ENCODE peak calls at places on chromosomes 3 and 15, in ten cellular contexts. I is HCT116, O is mammary epithelial cell, Y is H1, T is PC-3, P is neuronal stem cell, E is A549, G is MM.1S, H is neural progenitor cell, A is IMR-90. N is an unnamed sample.

GRCh38 chr3:71225285-71225684 is 358.2 kb downstream of the FOXP1 start:
- DNase-seq in I (no peak), O (no peak), Y (no peak), T (no peak), P (no peak), E (no peak), G (no peak), H (no peak), A (peak), N (no peak)

GRCh38 chr3:190586631-190587000 is 72.7 kb downstream of the IL1RAP start:
- DNase-seq in I (peak), O (peak), Y (no peak), T (peak), P (no peak), E (peak), G (no peak), H (no peak), A (peak), N (peak)

GRCh38 chr3:177550667-177551066 is 353.4 kb upstream of the TBL1XR1 start:
- DNase-seq in I (no peak), O (no peak), Y (no peak), T (no peak), P (no peak), E (no peak), G (no peak), H (no peak), A (no peak), N (no peak)

GRCh38 chr15:57227181-57227580 is 149.1 kb upstream of the CGNL1 start:
- DNase-seq in I (no peak), O (no peak), Y (no peak), T (no peak), P (peak), E (no peak), G (no peak), H (peak), A (no peak), N (peak)

GRCh38 chr3:11734-12133 is 184.8 kb upstream of the CHL1 start:
- DNase-seq in I (no peak), O (no peak), Y (no peak), T (no peak), P (no peak), E (peak), G (no peak), H (peak), A (no peak), N (peak)

GRCh38 chr3:194806991-194807685 is 121.5 kb downstream of the FAM43A start:
- DNase-seq in I (no peak), O (peak), Y (no peak), T (no peak), P (no peak), E (no peak), G (no peak), H (no peak), A (peak), N (no peak)

GRCh38 chr15:26243382-26243781 is 380.3 kb upstream of the ATP10A start:
- DNase-seq in I (no peak), O (no peak), Y (no peak), T (no peak), P (no peak), E (no peak), G (no peak), H (no peak), A (no peak), N (no peak)

GRCh38 chr3:193829781-193830180 is 236.8 kb downstream of the OPA1 start:
- DNase-seq in I (peak), O (peak), Y (no peak), T (peak), P (no peak), E (no peak), G (no peak), H (no peak), A (peak), N (peak)

GRCh38 chr3:46935168-46935858 is 41.2 kb downstream of the CCDC12 start:
- DNase-seq in I (peak), O (peak), Y (peak), T (peak), P (peak), E (peak), G (no peak), H (peak), A (peak), N (peak)

GRCh38 chr3:184566441-184567414 is 5.1 kb downstream of the EPHB3 start:
- DNase-seq in I (no peak), O (peak), Y (no peak), T (peak), P (no peak), E (no peak), G (no peak), H (no peak), A (no peak), N (no peak)

GRCh38 chr3:146589899-146590508 is 15.1 kb downstream of the PLSCR5 start:
- DNase-seq in I (peak), O (peak), Y (no peak), T (peak), P (no peak), E (peak), G (peak), H (peak), A (peak), N (peak)

GRCh38 chr3:53764376-53764775 is 81.8 kb downstream of the CHDH start:
- DNase-seq in I (no peak), O (no peak), Y (no peak), T (no peak), P (no peak), E (no peak), G (no peak), H (no peak), A (no peak), N (no peak)

GRCh38 chr3:29389362-29389761 is 108.5 kb downstream of the RBMS3 start:
- DNase-seq in I (no peak), O (no peak), Y (no peak), T (no peak), P (no peak), E (no peak), G (no peak), H (no peak), A (no peak), N (no peak)

GRCh38 chr3:101813817-101814440 is 34.9 kb downstream of the NXPE3 start:
- DNase-seq in I (peak), O (no peak), Y (no peak), T (peak), P (no peak), E (peak), G (no peak), H (no peak), A (peak), N (no peak)

GRCh38 chr3:52039426-52039825 is 16.9 kb downstream of the DUSP7 start:
- DNase-seq in I (no peak), O (no peak), Y (no peak), T (no peak), P (no peak), E (no peak), G (no peak), H (no peak), A (no peak), N (no peak)

GRCh38 chr3:195394700-195395099 is 48.1 kb downstream of the ACAP2 start:
- DNase-seq in I (no peak), O (no peak), Y (no peak), T (no peak), P (no peak), E (no peak), G (no peak), H (peak), A (peak), N (peak)

GRCh38 chr3:46386206-46386605 is 15.5 kb downstream of the CCR5 start:
- DNase-seq in I (peak), O (peak), Y (no peak), T (peak), P (no peak), E (no peak), G (peak), H (no peak), A (peak), N (peak)

GRCh38 chr15:33699691-33700447 is 268.4 kb upstream of the CHRM5 start:
- DNase-seq in I (no peak), O (no peak), Y (no peak), T (peak), P (no peak), E (no peak), G (no peak), H (peak), A (peak), N (peak)

GRCh38 chr3:4394048-4394447 is 73.0 kb downstream of the SUMF1 start:
- DNase-seq in I (no peak), O (no peak), Y (no peak), T (no peak), P (no peak), E (no peak), G (no peak), H (no peak), A (peak), N (peak)

GRCh38 chr3:51968175-51968681 is 974 bp upstream of the PCBP4 start:
- DNase-seq in I (no peak), O (no peak), Y (no peak), T (no peak), P (peak), E (no peak), G (no peak), H (peak), A (peak), N (no peak)

GRCh38 chr3:50551293-50552057 is 16.1 kb downstream of the C3orf18 start:
- DNase-seq in I (no peak), O (no peak), Y (no peak), T (peak), P (no peak), E (no peak), G (no peak), H (no peak), A (no peak), N (no peak)

GRCh38 chr3:52099006-52099405 is 42.6 kb upstream of the DUSP7 start:
- DNase-seq in I (no peak), O (peak), Y (no peak), T (peak), P (no peak), E (no peak), G (no peak), H (no peak), A (no peak), N (peak)

GRCh38 chr3:105876745-105877624 is 8.2 kb upstream of the CBLB start:
- DNase-seq in I (no peak), O (no peak), Y (no peak), T (no peak), P (no peak), E (no peak), G (no peak), H (no peak), A (no peak), N (no peak)

GRCh38 chr15:70048578-70048977 is 49.1 kb downstream of the TLE3 start:
- DNase-seq in I (no peak), O (no peak), Y (no peak), T (no peak), P (no peak), E (no peak), G (no peak), H (no peak), A (no peak), N (no peak)

GRCh38 chr3:16460886-16461285 is 52.6 kb downstream of the RFTN1 start:
- DNase-seq in I (no peak), O (no peak), Y (no peak), T (no peak), P (no peak), E (no peak), G (no peak), H (no peak), A (no peak), N (no peak)

GRCh38 chr3:13548696-13549512 is at the start of gene FBLN2:
- DNase-seq in I (no peak), O (no peak), Y (no peak), T (no peak), P (peak), E (no peak), G (no peak), H (peak), A (no peak), N (no peak)

GRCh38 chr3:13550257-13550693 is 1.4 kb downstream of the FBLN2 start:
- DNase-seq in I (no peak), O (no peak), Y (no peak), T (no peak), P (no peak), E (no peak), G (no peak), H (no peak), A (no peak), N (no peak)

GRCh38 chr3:13550791-13551360 is 2.0 kb downstream of the FBLN2 start:
- DNase-seq in I (no peak), O (no peak), Y (no peak), T (no peak), P (no peak), E (no peak), G (no peak), H (no peak), A (no peak), N (no peak)

GRCh38 chr3:13547591-13548371 is 1.1 kb upstream of the FBLN2 start:
- DNase-seq in I (no peak), O (peak), Y (no peak), T (no peak), P (no peak), E (no peak), G (no peak), H (peak), A (no peak), N (no peak)

GRCh38 chr3:13549513-13550256 is 760 bp downstream of the FBLN2 start:
- DNase-seq in I (no peak), O (no peak), Y (no peak), T (no peak), P (no peak), E (no peak), G (no peak), H (no peak), A (no peak), N (no peak)
- H3K4me2 ChIP-seq in I (no peak), O (no peak), Y (peak), T (no peak), P (peak), E (no peak), G (no peak), H (peak), A (no peak), N (peak)

DNA sequence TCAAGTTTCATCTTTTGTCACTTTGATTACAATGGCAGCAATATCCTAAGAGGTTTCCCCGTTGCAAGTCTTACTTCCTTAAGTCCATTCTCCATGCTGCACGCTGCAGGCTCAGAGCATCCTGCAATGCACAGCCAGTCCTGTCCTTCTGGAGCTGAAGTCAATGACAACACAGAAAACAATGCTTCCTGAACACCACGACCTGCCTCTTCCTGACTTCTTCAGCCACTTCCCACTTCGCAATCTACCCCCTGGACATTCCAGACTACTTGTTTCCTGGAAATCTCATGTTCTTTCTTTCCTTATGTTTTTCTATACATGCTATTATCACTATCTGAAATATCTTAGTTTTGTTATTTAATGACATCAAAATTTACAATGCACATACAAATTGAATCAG is 113.6 kb upstream of the PRTG start:
- DNase-seq in I (no peak), O (no peak), Y (no peak), T (no peak), P (no peak), E (no peak), G (no peak), H (no peak), A (peak), N (no peak)
- H3K4me2 ChIP-seq in I (no peak), O (no peak), Y (no peak), T (no peak), P (no peak), E (no peak), G (no peak), H (no peak), A (no peak), N (no peak)

GRCh38 chr3:20141841-20142240 is 44.2 kb downstream of the SGO1 start:
- DNase-seq in I (no peak), O (no peak), Y (no peak), T (no peak), P (peak), E (no peak), G (no peak), H (peak), A (no peak), N (peak)
- H3K4me2 ChIP-seq in I (no peak), O (no peak), Y (peak), T (no peak), P (no peak), E (no peak), G (no peak), H (peak), A (no peak), N (no peak)

GRCh38 chr3:48573973-48574585 is 10.5 kb upstream of the UCN2 start:
- DNase-seq in I (no peak), O (no peak), Y (no peak), T (no peak), P (no peak), E (no peak), G (no peak), H (no peak), A (no peak), N (no peak)
- H3K4me2 ChIP-seq in I (no peak), O (no peak), Y (no peak), T (no peak), P (no peak), E (no peak), G (no peak), H (no peak), A (no peak), N (no peak)

GRCh38 chr3:32814371-32814770 is 3.4 kb upstream of the TRIM71 start:
- DNase-seq in I (no peak), O (no peak), Y (no peak), T (no peak), P (no peak), E (no peak), G (no peak), H (peak), A (no peak), N (no peak)
- H3K4me2 ChIP-seq in I (no peak), O (no peak), Y (peak), T (no peak), P (no peak), E (no peak), G (no peak), H (peak), A (no peak), N (no peak)

GRCh38 chr15:80609512-80609946 is 85.6 kb upstream of the ABHD17C start:
- DNase-seq in I (no peak), O (no peak), Y (no peak), T (peak), P (no peak), E (no peak), G (no peak), H (no peak), A (no peak), N (peak)
- H3K4me2 ChIP-seq in I (no peak), O (no peak), Y (no peak), T (no peak), P (no peak), E (no peak), G (no peak), H (no peak), A (no peak), N (no peak)